ENCODE peak calls at places on chromosome 6, in five cellular contexts. V is GM23338, W is prostate gland, P is upper lobe of left lung, L is HL-60. O is an unnamed sample.

GRCh38 chr6:135088818-135089809 is 34.5 kb upstream of the HBS1L start:
- DNase-seq in V (peak; percentile 72), W (no peak), P (no peak), L (peak; percentile 73), O (no peak)

GRCh38 chr6:116424001-116424400 is 37.2 kb upstream of the CALHM6 start:
- DNase-seq in V (no peak), W (no peak), P (no peak), L (no peak), O (no peak)

GRCh38 chr6:45450132-45450531 is 72.4 kb upstream of the SUPT3H start:
- DNase-seq in V (no peak), W (no peak), P (no peak), L (no peak), O (no peak)

GRCh38 chr6:145811741-145812140 is 2.9 kb downstream of the FBXO30 start:
- DNase-seq in V (no peak), W (no peak), P (no peak), L (no peak), O (no peak)

GRCh38 chr6:83884523-83884922 is 25.0 kb downstream of the CYB5R4 start:
- DNase-seq in V (peak; percentile 57), W (no peak), P (no peak), L (no peak), O (no peak)

GRCh38 chr6:44456070-44456965 is 68.8 kb downstream of the CDC5L start:
- DNase-seq in V (peak; percentile 64), W (no peak), P (peak; percentile 76), L (peak; percentile 41), O (no peak)

GRCh38 chr6:102736941-102737368 is 1343.4 kb downstream of the GRIK2 start:
- DNase-seq in V (no peak), W (no peak), P (no peak), L (no peak), O (no peak)

GRCh38 chr6:168648240-168648639 is 207.3 kb downstream of the SMOC2 start:
- DNase-seq in V (no peak), W (peak; percentile 44), P (peak; percentile 83), L (no peak), O (peak; percentile 38)

GRCh38 chr6:44699082-44699481 is 311.6 kb downstream of the CDC5L start:
- DNase-seq in V (no peak), W (no peak), P (no peak), L (no peak), O (no peak)

GRCh38 chr6:125253881-125254280 is 47.9 kb downstream of the HDDC2 start:
- DNase-seq in V (no peak), W (no peak), P (no peak), L (no peak), O (no peak)

GRCh38 chr6:149166747-149167146 is 150.8 kb upstream of the TAB2 start:
- DNase-seq in V (no peak), W (no peak), P (peak; percentile 27), L (no peak), O (no peak)

GRCh38 chr6:69090132-69090531 is 455.1 kb downstream of the ADGRB3 start:
- DNase-seq in V (no peak), W (no peak), P (no peak), L (no peak), O (no peak)

GRCh38 chr6:24919404-24919892 is 16.3 kb downstream of the RIPOR2 start:
- DNase-seq in V (peak; percentile 39), W (no peak), P (no peak), L (no peak), O (no peak)

GRCh38 chr6:34146801-34147592 is 1.1 kb upstream of the GRM4 start:
- DNase-seq in V (no peak), W (no peak), P (no peak), L (no peak), O (no peak)

GRCh38 chr6:4311976-4312860 is 176.8 kb upstream of the ECI2 start:
- DNase-seq in V (no peak), W (no peak), P (no peak), L (no peak), O (no peak)

GRCh38 chr6:85561750-85562357 is 31.8 kb downstream of the SNX14 start:
- DNase-seq in V (no peak), W (no peak), P (no peak), L (no peak), O (no peak)

GRCh38 chr6:66029391-66029790 is 322.4 kb upstream of the EYS start:
- DNase-seq in V (no peak), W (no peak), P (no peak), L (no peak), O (no peak)

GRCh38 chr6:5681480-5681879 is 325.2 kb downstream of the NRN1 start:
- DNase-seq in V (no peak), W (no peak), P (no peak), L (no peak), O (no peak)

GRCh38 chr6:154937306-154938244 is 57.5 kb upstream of the TIAM2 start:
- DNase-seq in V (peak; percentile 50), W (no peak), P (no peak), L (no peak), O (no peak)

GRCh38 chr6:44661221-44661609 is 273.7 kb downstream of the CDC5L start:
- DNase-seq in V (no peak), W (peak; percentile 57), P (no peak), L (no peak), O (peak; percentile 38)

GRCh38 chr6:169755162-169755561 is 3.7 kb downstream of the ERMARD start:
- DNase-seq in V (no peak), W (no peak), P (no peak), L (no peak), O (no peak)

GRCh38 chr6:33895296-33895695 is 91.5 kb upstream of the MLN start:
- DNase-seq in V (no peak), W (no peak), P (no peak), L (no peak), O (no peak)

GRCh38 chr6:102619585-102619984 is 1226.1 kb downstream of the GRIK2 start:
- DNase-seq in V (peak; percentile 56), W (no peak), P (no peak), L (peak; percentile 5), O (no peak)

GRCh38 chr6:166268431-166268830 is 39.8 kb downstream of the PRR18 start:
- DNase-seq in V (peak; percentile 33), W (no peak), P (no peak), L (no peak), O (no peak)

GRCh38 chr6:131636880-131637792 is at the start of gene ENPP3:
- DNase-seq in V (no peak), W (no peak), P (no peak), L (no peak), O (no peak)

GRCh38 chr6:142899101-142899760 is 45.7 kb downstream of the HIVEP2 start:
- DNase-seq in V (no peak), W (no peak), P (no peak), L (no peak), O (no peak)
- H3K4me3 ChIP-seq in V (no peak overlapping the region), W (no peak overlapping the region), P (no peak overlapping the region), L (no peak overlapping the region), O (no peak overlapping the region)

GRCh38 chr6:111564482-111564945 is 41.2 kb downstream of the TRAF3IP2 start:
- DNase-seq in V (no peak), W (no peak), P (peak; percentile 15), L (no peak), O (no peak)
- H3K27ac ChIP-seq in V (no peak overlapping the region), W (peak overlapping the region; percentile 71), P (no peak overlapping the region), L (no peak overlapping the region), O (peak overlapping the region; percentile 49)

GRCh38 chr6:8434727-8435092 is 635 bp downstream of the SLC35B3 start:
- DNase-seq in V (no peak), W (no peak), P (no peak), L (no peak), O (no peak)

GRCh38 chr6:8437813-8438212 is 2.5 kb upstream of the SLC35B3 start:
- DNase-seq in V (no peak), W (no peak), P (no peak), L (no peak), O (no peak)

GRCh38 chr6:8435845-8436168 is 462 bp upstream of the SLC35B3 start:
- DNase-seq in V (no peak), W (no peak), P (no peak), L (no peak), O (no peak)

GRCh38 chr6:8436956-8437355 is 1.6 kb upstream of the SLC35B3 start:
- DNase-seq in V (no peak), W (no peak), P (no peak), L (peak; percentile 7), O (no peak)

DNA sequence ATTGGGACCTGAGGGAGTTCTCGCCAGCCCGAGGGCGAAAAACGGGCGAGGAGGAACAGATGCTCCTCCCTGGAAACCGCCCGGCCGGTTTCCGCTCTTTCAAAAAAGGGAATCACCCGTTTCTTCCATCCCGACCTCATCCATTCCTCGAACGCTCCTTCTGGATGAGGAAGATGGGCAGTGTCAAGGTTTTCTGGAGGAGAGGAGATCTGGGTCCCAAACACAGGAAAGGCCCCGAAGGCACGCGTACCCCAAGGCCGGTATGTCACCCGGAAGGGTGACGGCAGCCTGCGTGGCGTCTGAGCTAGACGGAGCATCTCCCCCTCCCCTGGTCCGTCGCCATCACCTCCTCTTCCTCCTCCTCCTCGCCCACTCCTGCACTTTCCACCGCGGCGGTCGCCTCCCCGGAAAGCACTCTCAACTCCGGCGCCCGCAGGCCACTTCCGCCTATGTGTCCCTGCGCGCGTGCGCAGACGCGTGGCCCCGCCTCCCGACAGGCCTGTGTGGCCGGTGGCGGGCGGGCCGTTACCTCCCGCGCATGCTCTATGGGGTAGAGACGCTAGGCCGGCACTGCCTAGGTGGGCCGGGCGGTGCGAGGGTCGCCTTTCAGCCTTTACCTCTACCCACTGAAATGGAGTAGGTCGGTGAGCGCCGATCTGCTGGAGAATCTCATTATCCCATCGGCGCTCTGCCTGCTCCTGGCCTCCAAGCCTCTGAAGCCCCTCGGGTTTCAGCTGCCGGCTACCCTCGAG is at the start of gene SLC35B3:
- DNase-seq in V (peak; percentile 97), W (peak; percentile 92), P (peak; percentile 100), L (peak; percentile 93), O (peak; percentile 91)
- TF ChIP-seq POLR2AphosphoS5 in V (peak; percentile 91), W (peak; percentile 95), P (peak; percentile 94), L (peak; percentile 84), O (peak; percentile 75)

DNA sequence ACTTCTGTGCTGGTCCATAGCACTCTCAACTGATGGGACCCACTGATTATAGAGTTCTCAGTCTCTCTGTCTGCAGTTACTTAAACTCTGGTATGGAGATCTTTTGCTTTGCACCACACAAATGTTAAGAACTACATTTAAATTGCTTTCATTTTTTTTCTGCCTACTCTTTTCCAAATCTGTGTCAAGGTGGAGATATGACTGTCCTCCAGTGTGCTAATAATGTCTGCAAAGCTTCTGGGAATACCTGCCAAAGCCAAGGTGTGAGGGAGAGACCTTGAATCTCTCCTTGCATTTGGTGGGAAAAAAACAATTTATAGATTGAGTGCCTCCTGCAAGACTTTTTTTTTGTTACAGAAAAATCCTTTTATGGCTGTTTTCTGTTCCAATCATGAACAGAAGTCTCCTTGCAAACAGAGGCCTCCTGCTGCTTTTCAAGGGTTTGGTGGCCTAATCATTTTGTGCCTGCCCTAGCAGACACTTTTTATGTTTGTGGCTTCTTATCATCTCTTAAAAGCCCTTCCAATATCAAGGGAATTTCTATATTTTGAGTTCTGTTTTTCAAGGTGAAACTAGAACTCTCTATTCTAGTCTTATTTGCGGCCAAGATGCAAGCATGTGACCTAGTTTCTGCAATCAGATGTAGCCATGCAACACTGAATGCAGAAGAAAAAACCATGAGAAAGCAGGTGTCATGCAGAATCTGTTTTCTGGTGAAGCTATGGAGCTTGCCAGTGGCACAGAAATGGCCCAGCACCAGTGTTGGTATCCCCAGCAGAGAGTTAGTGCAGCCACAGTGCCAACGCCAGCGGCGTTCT is 23.2 kb upstream of the AKIRIN2 start:
- DNase-seq in V (no peak), W (no peak), P (no peak), L (peak; percentile 42), O (no peak)
- H3K4me3 ChIP-seq in V (no peak overlapping the region), W (no peak overlapping the region), P (no peak overlapping the region), L (no peak overlapping the region), O (no peak overlapping the region)

GRCh38 chr6:16762265-16762546 is 946 bp upstream of the ATXN1 start:
- DNase-seq in V (peak; percentile 59), W (no peak), P (no peak), L (no peak), O (no peak)
- H3K27ac ChIP-seq in V (no peak overlapping the region), W (peak overlapping the region; percentile 98), P (peak overlapping the region; percentile 98), L (peak overlapping the region; percentile 54), O (peak overlapping the region; percentile 97)